ENCODE peak calls at places on chromosomes 13 and 19, in seven cellular contexts. One of them, this sample, is unnamed.
A peak's percentile ranks its signal among the peaks of the same experiment; 100 is the strongest.

GRCh38 chr13:52650731-52651130 is 1.9 kb upstream of the SUGT1 start:
- DNase-seq in CD8-positive, alpha-beta T cell: no peak
- DNase-seq in cardiac muscle cell: no peak
- DNase-seq in psoas muscle: no peak
- DNase-seq in uterus: no peak
- DNase-seq in tibial nerve: no peak
- DNase-seq in OCI-LY7: no peak
- DNase-seq in this sample: no peak

GRCh38 chr13:93794197-93794885 is 567.7 kb downstream of the GPC6 start:
- DNase-seq in CD8-positive, alpha-beta T cell: no peak
- DNase-seq in cardiac muscle cell: no peak
- DNase-seq in psoas muscle: no peak
- DNase-seq in uterus: no peak
- DNase-seq in tibial nerve: no peak
- DNase-seq in OCI-LY7: no peak
- DNase-seq in this sample: no peak

GRCh38 chr19:18663940-18664530 is 19.4 kb upstream of the CRTC1 start:
- DNase-seq in CD8-positive, alpha-beta T cell: no peak
- DNase-seq in cardiac muscle cell: no peak
- DNase-seq in psoas muscle: no peak
- DNase-seq in uterus: no peak
- DNase-seq in tibial nerve: no peak
- DNase-seq in OCI-LY7: no peak
- DNase-seq in this sample: no peak

GRCh38 chr13:21638319-21639282 is 32.3 kb upstream of the FGF9 start:
- DNase-seq in CD8-positive, alpha-beta T cell: no peak
- DNase-seq in cardiac muscle cell: peak; percentile 37
- DNase-seq in psoas muscle: no peak
- DNase-seq in uterus: no peak
- DNase-seq in tibial nerve: peak; percentile 50
- DNase-seq in OCI-LY7: peak; percentile 40
- DNase-seq in this sample: peak; percentile 48

GRCh38 chr13:23159205-23159586 is 21.6 kb upstream of the SGCG start:
- DNase-seq in CD8-positive, alpha-beta T cell: no peak
- DNase-seq in cardiac muscle cell: peak; percentile 66
- DNase-seq in psoas muscle: peak; percentile 47
- DNase-seq in uterus: no peak
- DNase-seq in tibial nerve: peak; percentile 49
- DNase-seq in OCI-LY7: no peak
- DNase-seq in this sample: no peak

GRCh38 chr19:58328999-58329398 is 2.2 kb downstream of the ZSCAN22 start:
- DNase-seq in CD8-positive, alpha-beta T cell: no peak
- DNase-seq in cardiac muscle cell: peak; percentile 56
- DNase-seq in psoas muscle: no peak
- DNase-seq in uterus: no peak
- DNase-seq in tibial nerve: no peak
- DNase-seq in OCI-LY7: peak; percentile 59
- DNase-seq in this sample: no peak

GRCh38 chr13:49164712-49165111 is 55.4 kb upstream of the MLNR start:
- DNase-seq in CD8-positive, alpha-beta T cell: no peak
- DNase-seq in cardiac muscle cell: no peak
- DNase-seq in psoas muscle: no peak
- DNase-seq in uterus: no peak
- DNase-seq in tibial nerve: no peak
- DNase-seq in OCI-LY7: no peak
- DNase-seq in this sample: no peak

GRCh38 chr13:24900507-24900906 is 136.5 kb downstream of the RNF17 start:
- DNase-seq in CD8-positive, alpha-beta T cell: no peak
- DNase-seq in cardiac muscle cell: no peak
- DNase-seq in psoas muscle: no peak
- DNase-seq in uterus: no peak
- DNase-seq in tibial nerve: no peak
- DNase-seq in OCI-LY7: peak; percentile 22
- DNase-seq in this sample: no peak

GRCh38 chr19:19588546-19588945 is 29.9 kb downstream of the PBX4 start:
- DNase-seq in CD8-positive, alpha-beta T cell: no peak
- DNase-seq in cardiac muscle cell: no peak
- DNase-seq in psoas muscle: no peak
- DNase-seq in uterus: no peak
- DNase-seq in tibial nerve: no peak
- DNase-seq in OCI-LY7: no peak
- DNase-seq in this sample: no peak

GRCh38 chr13:102651392-102651791 is 43.5 kb downstream of the METTL21C start:
- DNase-seq in CD8-positive, alpha-beta T cell: no peak
- DNase-seq in cardiac muscle cell: no peak
- DNase-seq in psoas muscle: no peak
- DNase-seq in uterus: no peak
- DNase-seq in tibial nerve: no peak
- DNase-seq in OCI-LY7: no peak
- DNase-seq in this sample: no peak

GRCh38 chr19:35164418-35164817 is 9.9 kb downstream of the FXYD5 start:
- DNase-seq in CD8-positive, alpha-beta T cell: no peak
- DNase-seq in cardiac muscle cell: no peak
- DNase-seq in psoas muscle: no peak
- DNase-seq in uterus: no peak
- DNase-seq in tibial nerve: no peak
- DNase-seq in OCI-LY7: no peak
- DNase-seq in this sample: no peak

GRCh38 chr13:94369862-94370491 is 109.5 kb downstream of the DCT start:
- DNase-seq in CD8-positive, alpha-beta T cell: no peak
- DNase-seq in cardiac muscle cell: no peak
- DNase-seq in psoas muscle: no peak
- DNase-seq in uterus: peak; percentile 26
- DNase-seq in tibial nerve: no peak
- DNase-seq in OCI-LY7: no peak
- DNase-seq in this sample: no peak

GRCh38 chr13:108115739-108116138 is 99.6 kb downstream of the LIG4 start:
- DNase-seq in CD8-positive, alpha-beta T cell: no peak
- DNase-seq in cardiac muscle cell: no peak
- DNase-seq in psoas muscle: no peak
- DNase-seq in uterus: no peak
- DNase-seq in tibial nerve: no peak
- DNase-seq in OCI-LY7: no peak
- DNase-seq in this sample: no peak

GRCh38 chr13:30751183-30751933 is 16.0 kb downstream of the ALOX5AP start:
- DNase-seq in CD8-positive, alpha-beta T cell: no peak
- DNase-seq in cardiac muscle cell: no peak
- DNase-seq in psoas muscle: no peak
- DNase-seq in uterus: no peak
- DNase-seq in tibial nerve: no peak
- DNase-seq in OCI-LY7: no peak
- DNase-seq in this sample: no peak

GRCh38 chr13:73880365-73880764 is 253.8 kb downstream of the KLF12 start:
- DNase-seq in CD8-positive, alpha-beta T cell: no peak
- DNase-seq in cardiac muscle cell: no peak
- DNase-seq in psoas muscle: no peak
- DNase-seq in uterus: no peak
- DNase-seq in tibial nerve: no peak
- DNase-seq in OCI-LY7: no peak
- DNase-seq in this sample: no peak

GRCh38 chr19:1340681-1341469 is 42.8 kb upstream of the NDUFS7 start:
- DNase-seq in CD8-positive, alpha-beta T cell: no peak
- DNase-seq in cardiac muscle cell: no peak
- DNase-seq in psoas muscle: no peak
- DNase-seq in uterus: no peak
- DNase-seq in tibial nerve: no peak
- DNase-seq in OCI-LY7: no peak
- DNase-seq in this sample: no peak

GRCh38 chr19:56252699-56253422 is 19.7 kb upstream of the EDDM13 start:
- DNase-seq in CD8-positive, alpha-beta T cell: peak; percentile 35
- DNase-seq in cardiac muscle cell: peak; percentile 70
- DNase-seq in psoas muscle: peak; percentile 56
- DNase-seq in uterus: peak; percentile 44
- DNase-seq in tibial nerve: peak; percentile 25
- DNase-seq in OCI-LY7: peak; percentile 81
- DNase-seq in this sample: peak; percentile 46

GRCh38 chr13:110574161-110574560 is 12.6 kb upstream of the RAB20 start:
- DNase-seq in CD8-positive, alpha-beta T cell: no peak
- DNase-seq in cardiac muscle cell: peak; percentile 28
- DNase-seq in psoas muscle: no peak
- DNase-seq in uterus: no peak
- DNase-seq in tibial nerve: no peak
- DNase-seq in OCI-LY7: no peak
- DNase-seq in this sample: no peak
- H3K4me3 ChIP-seq in CD8-positive, alpha-beta T cell: no peak overlapping the region
- H3K4me3 ChIP-seq in cardiac muscle cell: no peak overlapping the region
- H3K4me3 ChIP-seq in psoas muscle: no peak overlapping the region
- H3K4me3 ChIP-seq in uterus: no peak overlapping the region
- H3K4me3 ChIP-seq in tibial nerve: no peak overlapping the region
- H3K4me3 ChIP-seq in OCI-LY7: no peak overlapping the region
- H3K4me3 ChIP-seq in this sample: no peak overlapping the region

GRCh38 chr13:35162420-35162819 is 220.3 kb downstream of the NBEA start:
- DNase-seq in CD8-positive, alpha-beta T cell: no peak
- DNase-seq in cardiac muscle cell: no peak
- DNase-seq in psoas muscle: no peak
- DNase-seq in uterus: no peak
- DNase-seq in tibial nerve: no peak
- DNase-seq in OCI-LY7: no peak
- DNase-seq in this sample: peak; percentile 2
- H3K4me1 ChIP-seq in CD8-positive, alpha-beta T cell: no peaks in the 10 kb centered on the region
- H3K4me1 ChIP-seq in cardiac muscle cell: no peaks in the 10 kb centered on the region
- H3K4me1 ChIP-seq in psoas muscle: no peaks in the 10 kb centered on the region
- H3K4me1 ChIP-seq in uterus: no peaks in the 10 kb centered on the region
- H3K4me1 ChIP-seq in tibial nerve: peaks cover 2% of the 10 kb centered on the region
- H3K4me1 ChIP-seq in OCI-LY7: no peaks in the 10 kb centered on the region
- H3K4me1 ChIP-seq in this sample: no peaks in the 10 kb centered on the region

DNA sequence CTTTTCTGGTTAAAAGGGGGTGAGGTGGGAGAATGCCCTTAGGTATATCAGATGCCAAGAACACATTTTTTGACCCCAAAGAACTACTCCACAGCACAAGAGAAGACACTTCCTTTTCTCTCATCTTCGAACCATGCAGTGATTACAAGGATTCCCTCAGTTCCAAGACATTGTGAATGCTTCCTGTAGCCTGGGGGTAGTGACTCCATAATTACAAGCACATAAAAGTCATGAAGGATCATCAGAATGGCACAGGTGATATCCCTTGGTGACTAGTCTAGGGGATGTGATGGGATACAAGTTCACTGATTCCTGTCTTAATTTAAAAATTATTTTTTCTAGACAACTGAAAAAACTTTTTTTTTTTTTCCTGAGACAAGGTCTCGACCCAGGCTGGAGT is 78.0 kb downstream of the ZC3H13 start:
- DNase-seq in CD8-positive, alpha-beta T cell: no peak
- DNase-seq in cardiac muscle cell: no peak
- DNase-seq in psoas muscle: no peak
- DNase-seq in uterus: no peak
- DNase-seq in tibial nerve: no peak
- DNase-seq in OCI-LY7: no peak
- DNase-seq in this sample: no peak
- H3K36me3 ChIP-seq in CD8-positive, alpha-beta T cell: peaks cover 26% of the 10 kb centered on the region
- H3K36me3 ChIP-seq in cardiac muscle cell: peaks cover 28% of the 10 kb centered on the region
- H3K36me3 ChIP-seq in psoas muscle: peaks cover 3% of the 10 kb centered on the region
- H3K36me3 ChIP-seq in uterus: no peaks in the 10 kb centered on the region
- H3K36me3 ChIP-seq in tibial nerve: no peaks in the 10 kb centered on the region
- H3K36me3 ChIP-seq in OCI-LY7: peaks cover 83% of the 10 kb centered on the region
- H3K36me3 ChIP-seq in this sample: peaks cover 77% of the 10 kb centered on the region

GRCh38 chr19:50697414-50698124 is 22.0 kb downstream of the SHANK1 start:
- DNase-seq in CD8-positive, alpha-beta T cell: no peak
- DNase-seq in cardiac muscle cell: no peak
- DNase-seq in psoas muscle: no peak
- DNase-seq in uterus: no peak
- DNase-seq in tibial nerve: no peak
- DNase-seq in OCI-LY7: no peak
- DNase-seq in this sample: no peak

GRCh38 chr19:50694815-50695145 is 24.8 kb downstream of the SHANK1 start:
- DNase-seq in CD8-positive, alpha-beta T cell: no peak
- DNase-seq in cardiac muscle cell: no peak
- DNase-seq in psoas muscle: no peak
- DNase-seq in uterus: no peak
- DNase-seq in tibial nerve: no peak
- DNase-seq in OCI-LY7: no peak
- DNase-seq in this sample: no peak

GRCh38 chr19:50693064-50693975 is 26.3 kb downstream of the SHANK1 start:
- DNase-seq in CD8-positive, alpha-beta T cell: no peak
- DNase-seq in cardiac muscle cell: no peak
- DNase-seq in psoas muscle: no peak
- DNase-seq in uterus: no peak
- DNase-seq in tibial nerve: no peak
- DNase-seq in OCI-LY7: no peak
- DNase-seq in this sample: no peak

GRCh38 chr19:50695251-50696064 is 24.1 kb downstream of the SHANK1 start:
- DNase-seq in CD8-positive, alpha-beta T cell: no peak
- DNase-seq in cardiac muscle cell: peak; percentile 73
- DNase-seq in psoas muscle: no peak
- DNase-seq in uterus: no peak
- DNase-seq in tibial nerve: no peak
- DNase-seq in OCI-LY7: no peak
- DNase-seq in this sample: no peak

GRCh38 chr19:50696065-50696425 is 23.6 kb downstream of the SHANK1 start:
- DNase-seq in CD8-positive, alpha-beta T cell: no peak
- DNase-seq in cardiac muscle cell: no peak
- DNase-seq in psoas muscle: no peak
- DNase-seq in uterus: no peak
- DNase-seq in tibial nerve: no peak
- DNase-seq in OCI-LY7: no peak
- DNase-seq in this sample: no peak
- H3K4me3 ChIP-seq in CD8-positive, alpha-beta T cell: no peak overlapping the region
- H3K4me3 ChIP-seq in cardiac muscle cell: no peak overlapping the region
- H3K4me3 ChIP-seq in psoas muscle: no peak overlapping the region
- H3K4me3 ChIP-seq in uterus: no peak overlapping the region
- H3K4me3 ChIP-seq in tibial nerve: no peak overlapping the region
- H3K4me3 ChIP-seq in OCI-LY7: no peak overlapping the region
- H3K4me3 ChIP-seq in this sample: no peak overlapping the region

This sample was measured in CD4-positive, CD25-positive, alpha-beta regulatory T cell.